ENCODE peak calls at places on chromosomes 7 and 10, in eight cellular contexts. One of them, this sample, is unnamed.

GRCh38 chr7:93830141-93830925 is 60.2 kb downstream of the TFPI2 start:
- DNase-seq in stimulated activated CD4-positive, alpha-beta T cell treated with anti-CD3 and anti-CD28 coated beads, Interleukin-2, amount 100 ng/mL, for 48 hours: no peak
- DNase-seq in HEK293T: no peak
- DNase-seq in GF-D8: no peak
- DNase-seq in ELR: no peak
- DNase-seq in cerebellar nuclear complex: no peak
- DNase-seq in colonic mucosa: no peak
- DNase-seq in T-cell: no peak
- DNase-seq in this sample: no peak

GRCh38 chr7:18520450-18521235 is 25.1 kb downstream of the HDAC9 start:
- DNase-seq in ELR: peak; percentile 88
- DNase-seq in colonic mucosa: no peak
- DNase-seq in GF-D8: no peak
- DNase-seq in stimulated activated CD4-positive, alpha-beta T cell treated with anti-CD3 and anti-CD28 coated beads, Interleukin-2, amount 100 ng/mL, for 48 hours: no peak
- DNase-seq in HEK293T: no peak
- DNase-seq in cerebellar nuclear complex: no peak
- DNase-seq in T-cell: no peak
- DNase-seq in this sample: peak; percentile 20

GRCh38 chr7:46032936-46033335 is 111.9 kb upstream of the IGFBP3 start:
- DNase-seq in GF-D8: no peak
- DNase-seq in HEK293T: no peak
- DNase-seq in T-cell: no peak
- DNase-seq in cerebellar nuclear complex: no peak
- DNase-seq in stimulated activated CD4-positive, alpha-beta T cell treated with anti-CD3 and anti-CD28 coated beads, Interleukin-2, amount 100 ng/mL, for 48 hours: no peak
- DNase-seq in colonic mucosa: no peak
- DNase-seq in ELR: peak; percentile 88
- DNase-seq in this sample: no peak

GRCh38 chr10:16685551-16685950 is 131.7 kb downstream of the RSU1 start:
- DNase-seq in T-cell: no peak
- DNase-seq in cerebellar nuclear complex: no peak
- DNase-seq in colonic mucosa: no peak
- DNase-seq in ELR: no peak
- DNase-seq in GF-D8: no peak
- DNase-seq in stimulated activated CD4-positive, alpha-beta T cell treated with anti-CD3 and anti-CD28 coated beads, Interleukin-2, amount 100 ng/mL, for 48 hours: no peak
- DNase-seq in HEK293T: no peak
- DNase-seq in this sample: no peak

GRCh38 chr7:43039346-43039745 is 73.1 kb upstream of the HECW1 start:
- DNase-seq in colonic mucosa: no peak
- DNase-seq in HEK293T: no peak
- DNase-seq in stimulated activated CD4-positive, alpha-beta T cell treated with anti-CD3 and anti-CD28 coated beads, Interleukin-2, amount 100 ng/mL, for 48 hours: no peak
- DNase-seq in T-cell: no peak
- DNase-seq in ELR: no peak
- DNase-seq in GF-D8: no peak
- DNase-seq in cerebellar nuclear complex: no peak
- DNase-seq in this sample: peak; percentile 21

GRCh38 chr10:103262229-103262628 is 14.7 kb upstream of the INA start:
- DNase-seq in GF-D8: no peak
- DNase-seq in stimulated activated CD4-positive, alpha-beta T cell treated with anti-CD3 and anti-CD28 coated beads, Interleukin-2, amount 100 ng/mL, for 48 hours: no peak
- DNase-seq in colonic mucosa: no peak
- DNase-seq in T-cell: no peak
- DNase-seq in HEK293T: no peak
- DNase-seq in cerebellar nuclear complex: no peak
- DNase-seq in ELR: peak; percentile 48
- DNase-seq in this sample: no peak

GRCh38 chr7:42915356-42915755 is 3.5 kb upstream of the C7orf25 start:
- DNase-seq in T-cell: no peak
- DNase-seq in ELR: no peak
- DNase-seq in GF-D8: no peak
- DNase-seq in HEK293T: no peak
- DNase-seq in colonic mucosa: no peak
- DNase-seq in stimulated activated CD4-positive, alpha-beta T cell treated with anti-CD3 and anti-CD28 coated beads, Interleukin-2, amount 100 ng/mL, for 48 hours: no peak
- DNase-seq in cerebellar nuclear complex: no peak
- DNase-seq in this sample: no peak

GRCh38 chr7:66505531-66506451 is 122.9 kb upstream of the KCTD7 start:
- DNase-seq in GF-D8: no peak
- DNase-seq in stimulated activated CD4-positive, alpha-beta T cell treated with anti-CD3 and anti-CD28 coated beads, Interleukin-2, amount 100 ng/mL, for 48 hours: no peak
- DNase-seq in colonic mucosa: no peak
- DNase-seq in ELR: no peak
- DNase-seq in cerebellar nuclear complex: no peak
- DNase-seq in HEK293T: no peak
- DNase-seq in T-cell: peak; percentile 23
- DNase-seq in this sample: no peak

GRCh38 chr10:21500578-21500910 is 24.9 kb downstream of the SKIDA1 start:
- DNase-seq in colonic mucosa: no peak
- DNase-seq in GF-D8: no peak
- DNase-seq in ELR: no peak
- DNase-seq in T-cell: no peak
- DNase-seq in HEK293T: no peak
- DNase-seq in cerebellar nuclear complex: no peak
- DNase-seq in stimulated activated CD4-positive, alpha-beta T cell treated with anti-CD3 and anti-CD28 coated beads, Interleukin-2, amount 100 ng/mL, for 48 hours: no peak
- DNase-seq in this sample: no peak

GRCh38 chr7:129857313-129857712 is 95.4 kb downstream of the UBE2H start:
- DNase-seq in HEK293T: no peak
- DNase-seq in T-cell: no peak
- DNase-seq in ELR: no peak
- DNase-seq in GF-D8: no peak
- DNase-seq in colonic mucosa: no peak
- DNase-seq in stimulated activated CD4-positive, alpha-beta T cell treated with anti-CD3 and anti-CD28 coated beads, Interleukin-2, amount 100 ng/mL, for 48 hours: no peak
- DNase-seq in cerebellar nuclear complex: no peak
- DNase-seq in this sample: no peak

GRCh38 chr7:95886501-95887090 is 114.2 kb downstream of the DYNC1I1 start:
- DNase-seq in cerebellar nuclear complex: no peak
- DNase-seq in ELR: peak; percentile 9
- DNase-seq in T-cell: no peak
- DNase-seq in colonic mucosa: no peak
- DNase-seq in stimulated activated CD4-positive, alpha-beta T cell treated with anti-CD3 and anti-CD28 coated beads, Interleukin-2, amount 100 ng/mL, for 48 hours: no peak
- DNase-seq in HEK293T: no peak
- DNase-seq in GF-D8: no peak
- DNase-seq in this sample: no peak

GRCh38 chr10:482848-483247 is 206.6 kb downstream of the DIP2C start:
- DNase-seq in GF-D8: no peak
- DNase-seq in HEK293T: no peak
- DNase-seq in cerebellar nuclear complex: no peak
- DNase-seq in colonic mucosa: no peak
- DNase-seq in ELR: no peak
- DNase-seq in T-cell: no peak
- DNase-seq in stimulated activated CD4-positive, alpha-beta T cell treated with anti-CD3 and anti-CD28 coated beads, Interleukin-2, amount 100 ng/mL, for 48 hours: no peak
- DNase-seq in this sample: no peak

GRCh38 chr7:5248201-5248885 is 34.4 kb upstream of the SLC29A4 start:
- DNase-seq in T-cell: no peak
- DNase-seq in GF-D8: no peak
- DNase-seq in colonic mucosa: peak; percentile 47
- DNase-seq in stimulated activated CD4-positive, alpha-beta T cell treated with anti-CD3 and anti-CD28 coated beads, Interleukin-2, amount 100 ng/mL, for 48 hours: no peak
- DNase-seq in HEK293T: no peak
- DNase-seq in ELR: no peak
- DNase-seq in cerebellar nuclear complex: no peak
- DNase-seq in this sample: no peak

GRCh38 chr10:38050212-38050611 is 39.7 kb downstream of the ZNF33A start:
- DNase-seq in GF-D8: no peak
- DNase-seq in cerebellar nuclear complex: no peak
- DNase-seq in T-cell: no peak
- DNase-seq in HEK293T: no peak
- DNase-seq in stimulated activated CD4-positive, alpha-beta T cell treated with anti-CD3 and anti-CD28 coated beads, Interleukin-2, amount 100 ng/mL, for 48 hours: no peak
- DNase-seq in ELR: no peak
- DNase-seq in colonic mucosa: no peak
- DNase-seq in this sample: no peak

GRCh38 chr10:104333037-104333727 is 5.1 kb downstream of the ITPRIP start:
- DNase-seq in GF-D8: no peak
- DNase-seq in cerebellar nuclear complex: no peak
- DNase-seq in ELR: no peak
- DNase-seq in stimulated activated CD4-positive, alpha-beta T cell treated with anti-CD3 and anti-CD28 coated beads, Interleukin-2, amount 100 ng/mL, for 48 hours: no peak
- DNase-seq in T-cell: peak; percentile 88
- DNase-seq in HEK293T: no peak
- DNase-seq in colonic mucosa: peak; percentile 17
- DNase-seq in this sample: no peak

GRCh38 chr7:71521506-71521905 is 389.6 kb downstream of the GALNT17 start:
- DNase-seq in cerebellar nuclear complex: no peak
- DNase-seq in stimulated activated CD4-positive, alpha-beta T cell treated with anti-CD3 and anti-CD28 coated beads, Interleukin-2, amount 100 ng/mL, for 48 hours: no peak
- DNase-seq in HEK293T: no peak
- DNase-seq in colonic mucosa: peak; percentile 19
- DNase-seq in T-cell: no peak
- DNase-seq in ELR: no peak
- DNase-seq in GF-D8: no peak
- DNase-seq in this sample: no peak

GRCh38 chr7:47336178-47337020 is 245.5 kb downstream of the TNS3 start:
- DNase-seq in GF-D8: no peak
- DNase-seq in stimulated activated CD4-positive, alpha-beta T cell treated with anti-CD3 and anti-CD28 coated beads, Interleukin-2, amount 100 ng/mL, for 48 hours: no peak
- DNase-seq in T-cell: no peak
- DNase-seq in ELR: peak; percentile 77
- DNase-seq in cerebellar nuclear complex: peak; percentile 88
- DNase-seq in colonic mucosa: no peak
- DNase-seq in HEK293T: no peak
- DNase-seq in this sample: no peak

GRCh38 chr10:72124984-72125383 is 36.6 kb upstream of the SPOCK2 start:
- DNase-seq in GF-D8: no peak
- DNase-seq in cerebellar nuclear complex: no peak
- DNase-seq in colonic mucosa: no peak
- DNase-seq in T-cell: no peak
- DNase-seq in ELR: no peak
- DNase-seq in stimulated activated CD4-positive, alpha-beta T cell treated with anti-CD3 and anti-CD28 coated beads, Interleukin-2, amount 100 ng/mL, for 48 hours: no peak
- DNase-seq in HEK293T: no peak
- DNase-seq in this sample: no peak

GRCh38 chr10:27959093-27959715 is 39.7 kb downstream of the ODAD2 start:
- DNase-seq in ELR: no peak
- DNase-seq in cerebellar nuclear complex: no peak
- DNase-seq in T-cell: no peak
- DNase-seq in stimulated activated CD4-positive, alpha-beta T cell treated with anti-CD3 and anti-CD28 coated beads, Interleukin-2, amount 100 ng/mL, for 48 hours: no peak
- DNase-seq in GF-D8: no peak
- DNase-seq in HEK293T: no peak
- DNase-seq in colonic mucosa: no peak
- DNase-seq in this sample: no peak

GRCh38 chr7:142482899-142483658 is 225.2 kb upstream of the PRSS58 start:
- DNase-seq in stimulated activated CD4-positive, alpha-beta T cell treated with anti-CD3 and anti-CD28 coated beads, Interleukin-2, amount 100 ng/mL, for 48 hours: peak; percentile 54
- DNase-seq in ELR: peak; percentile 65
- DNase-seq in colonic mucosa: peak; percentile 74
- DNase-seq in T-cell: peak; percentile 37
- DNase-seq in cerebellar nuclear complex: no peak
- DNase-seq in GF-D8: peak; percentile 57
- DNase-seq in HEK293T: peak; percentile 62
- DNase-seq in this sample: peak; percentile 26

GRCh38 chr7:128166603-128167315 is 74.3 kb upstream of the LEP start:
- DNase-seq in stimulated activated CD4-positive, alpha-beta T cell treated with anti-CD3 and anti-CD28 coated beads, Interleukin-2, amount 100 ng/mL, for 48 hours: no peak
- DNase-seq in T-cell: no peak
- DNase-seq in colonic mucosa: no peak
- DNase-seq in cerebellar nuclear complex: no peak
- DNase-seq in ELR: no peak
- DNase-seq in HEK293T: no peak
- DNase-seq in GF-D8: no peak
- DNase-seq in this sample: no peak

GRCh38 chr7:6237002-6237401 is 35.4 kb downstream of the CYTH3 start:
- DNase-seq in T-cell: no peak
- DNase-seq in colonic mucosa: no peak
- DNase-seq in GF-D8: no peak
- DNase-seq in cerebellar nuclear complex: no peak
- DNase-seq in ELR: no peak
- DNase-seq in stimulated activated CD4-positive, alpha-beta T cell treated with anti-CD3 and anti-CD28 coated beads, Interleukin-2, amount 100 ng/mL, for 48 hours: no peak
- DNase-seq in HEK293T: no peak
- DNase-seq in this sample: no peak

GRCh38 chr7:50595538-50596102 is 30.4 kb upstream of the DDC start:
- DNase-seq in HEK293T: peak; percentile 51
- DNase-seq in GF-D8: no peak
- DNase-seq in stimulated activated CD4-positive, alpha-beta T cell treated with anti-CD3 and anti-CD28 coated beads, Interleukin-2, amount 100 ng/mL, for 48 hours: no peak
- DNase-seq in colonic mucosa: no peak
- DNase-seq in T-cell: peak; percentile 11
- DNase-seq in ELR: peak; percentile 27
- DNase-seq in cerebellar nuclear complex: no peak
- DNase-seq in this sample: peak; percentile 37

GRCh38 chr10:6542999-6543430 is 37.1 kb downstream of the PRKCQ start:
- DNase-seq in HEK293T: no peak
- DNase-seq in ELR: no peak
- DNase-seq in GF-D8: no peak
- DNase-seq in T-cell: peak; percentile 54
- DNase-seq in colonic mucosa: no peak
- DNase-seq in stimulated activated CD4-positive, alpha-beta T cell treated with anti-CD3 and anti-CD28 coated beads, Interleukin-2, amount 100 ng/mL, for 48 hours: no peak
- DNase-seq in cerebellar nuclear complex: no peak
- DNase-seq in this sample: no peak

GRCh38 chr7:80478683-80479082 is 33.2 kb downstream of the GNAT3 start:
- DNase-seq in stimulated activated CD4-positive, alpha-beta T cell treated with anti-CD3 and anti-CD28 coated beads, Interleukin-2, amount 100 ng/mL, for 48 hours: no peak
- DNase-seq in colonic mucosa: no peak
- DNase-seq in cerebellar nuclear complex: no peak
- DNase-seq in HEK293T: no peak
- DNase-seq in ELR: peak; percentile 83
- DNase-seq in GF-D8: no peak
- DNase-seq in T-cell: no peak
- DNase-seq in this sample: no peak

GRCh38 chr10:99548041-99548530 is 15.3 kb downstream of the NKX2-3 start:
- DNase-seq in cerebellar nuclear complex: no peak
- DNase-seq in ELR: peak; percentile 71
- DNase-seq in colonic mucosa: no peak
- DNase-seq in stimulated activated CD4-positive, alpha-beta T cell treated with anti-CD3 and anti-CD28 coated beads, Interleukin-2, amount 100 ng/mL, for 48 hours: no peak
- DNase-seq in T-cell: no peak
- DNase-seq in GF-D8: no peak
- DNase-seq in HEK293T: peak; percentile 66
- DNase-seq in this sample: no peak

GRCh38 chr7:116236020-116236630 is 25.8 kb downstream of the TES start:
- DNase-seq in cerebellar nuclear complex: no peak
- DNase-seq in stimulated activated CD4-positive, alpha-beta T cell treated with anti-CD3 and anti-CD28 coated beads, Interleukin-2, amount 100 ng/mL, for 48 hours: peak; percentile 46
- DNase-seq in ELR: peak; percentile 69
- DNase-seq in GF-D8: no peak
- DNase-seq in colonic mucosa: peak; percentile 46
- DNase-seq in T-cell: peak; percentile 66
- DNase-seq in HEK293T: no peak
- DNase-seq in this sample: no peak

GRCh38 chr7:98878365-98879197 is at the start of gene TRRAP:
- DNase-seq in stimulated activated CD4-positive, alpha-beta T cell treated with anti-CD3 and anti-CD28 coated beads, Interleukin-2, amount 100 ng/mL, for 48 hours: peak; percentile 72
- DNase-seq in ELR: peak; percentile 67
- DNase-seq in GF-D8: no peak
- DNase-seq in cerebellar nuclear complex: no peak
- DNase-seq in T-cell: peak; percentile 68
- DNase-seq in colonic mucosa: peak; percentile 65
- DNase-seq in HEK293T: peak; percentile 84
- DNase-seq in this sample: no peak